ENCODE peak calls at places on chromosome 2, in four cellular contexts. G is pancreas, Q is sigmoid colon, E is body of pancreas. J is an unnamed sample.

GRCh38 chr2:46335404-46335965 is 38.3 kb downstream of the EPAS1 start:
- DNase-seq in G (no peak), Q (peak; percentile 80), E (peak; percentile 57), J (no peak)

GRCh38 chr2:192236136-192236535 is 41.4 kb upstream of the TMEFF2 start:
- DNase-seq in G (no peak), Q (no peak), E (no peak), J (no peak)

GRCh38 chr2:120516323-120517314 is 170.7 kb downstream of the INHBB start:
- DNase-seq in G (no peak), Q (no peak), E (no peak), J (no peak)

GRCh38 chr2:46669996-46670793 is 190.8 kb downstream of the TMEM247 start:
- DNase-seq in G (no peak), Q (no peak), E (no peak), J (no peak)

GRCh38 chr2:215188078-215188477 is 49.7 kb upstream of the ABCA12 start:
- DNase-seq in G (no peak), Q (no peak), E (no peak), J (no peak)

GRCh38 chr2:175282300-175282699 is 100.8 kb upstream of the ATP5MC3 start:
- DNase-seq in G (no peak), Q (no peak), E (no peak), J (no peak)

GRCh38 chr2:100819365-100820345 is at the start of gene NPAS2:
- DNase-seq in G (peak; percentile 63), Q (peak; percentile 77), E (peak; percentile 69), J (no peak)

GRCh38 chr2:112582314-112582746 is 2.1 kb upstream of the CHCHD5 start:
- DNase-seq in G (no peak), Q (no peak), E (peak; percentile 33), J (no peak)

DNA sequence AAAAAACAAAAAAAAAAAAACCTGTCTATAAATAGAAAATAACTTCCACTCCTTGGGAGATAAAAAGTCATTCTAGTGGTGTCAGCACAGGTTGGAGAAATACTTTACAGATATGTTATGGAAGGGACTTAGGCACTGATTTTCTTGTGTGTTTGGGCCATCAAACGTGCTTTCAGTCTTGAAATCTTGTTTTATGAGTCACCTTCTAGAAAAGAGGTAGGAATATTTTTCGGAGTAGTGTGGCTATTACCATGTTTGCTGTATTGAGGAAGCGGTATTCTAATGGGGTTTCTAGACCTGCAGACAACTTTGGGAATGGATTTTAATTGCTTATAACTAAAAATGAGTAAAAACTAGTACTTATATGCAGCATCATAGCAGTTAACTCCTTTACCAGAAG is 12.0 kb downstream of the HNMT start:
- DNase-seq in G (no peak), Q (no peak), E (no peak), J (no peak)
- H3K4me3 ChIP-seq in G (no peak overlapping the region), Q (no peak overlapping the region), E (no peak overlapping the region), J (no peak overlapping the region)

DNA sequence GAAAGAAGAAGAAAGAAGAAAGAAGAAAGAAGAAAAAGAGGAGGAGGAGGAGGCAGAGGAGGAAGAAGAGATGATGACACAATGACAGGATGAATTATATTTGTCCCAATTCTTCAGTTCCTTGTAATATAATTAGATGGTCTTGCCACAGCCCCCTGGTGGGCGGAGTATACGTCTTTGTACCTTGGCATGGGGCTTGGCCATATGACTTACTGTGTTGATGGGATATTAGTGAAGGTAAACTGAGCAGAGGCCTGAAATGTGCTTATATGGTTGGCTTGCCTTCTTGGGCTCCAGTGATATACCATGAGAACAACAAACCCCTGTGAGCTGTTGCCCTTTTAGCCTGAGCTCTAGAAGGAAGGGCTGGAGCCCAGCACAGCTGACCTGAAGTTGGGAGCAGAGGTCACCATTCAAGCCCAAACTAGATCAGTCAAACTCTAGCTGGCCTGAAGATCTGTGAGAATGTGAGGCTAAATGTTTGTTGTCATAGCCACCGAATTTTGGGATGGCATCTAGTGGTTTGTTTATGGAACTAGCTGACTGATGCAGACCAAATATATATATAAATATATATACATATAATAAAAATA is 75.2 kb upstream of the CD302 start:
- DNase-seq in G (no peak), Q (no peak), E (no peak), J (no peak)
- TF ChIP-seq CTCF in G (no peak), Q (no peak), E (no peak), J (no peak)

GRCh38 chr2:202337133-202337532 is 39.0 kb upstream of the BMPR2 start:
- DNase-seq in G (no peak), Q (no peak), E (no peak), J (no peak)
- H3K4me3 ChIP-seq in G (no peak overlapping the region), Q (no peak overlapping the region), E (no peak overlapping the region), J (no peak overlapping the region)

GRCh38 chr2:902584-902983 is 48.1 kb upstream of the SNTG2 start:
- DNase-seq in G (no peak), Q (no peak), E (no peak), J (no peak)

GRCh38 chr2:905833-906140 is 44.9 kb upstream of the SNTG2 start:
- DNase-seq in G (no peak), Q (no peak), E (no peak), J (no peak)

GRCh38 chr2:904243-905024 is 46.2 kb upstream of the SNTG2 start:
- DNase-seq in G (no peak), Q (no peak), E (no peak), J (no peak)

GRCh38 chr2:905091-905832 is 45.4 kb upstream of the SNTG2 start:
- DNase-seq in G (no peak), Q (no peak), E (no peak), J (no peak)

GRCh38 chr2:903223-903900 is 47.3 kb upstream of the SNTG2 start:
- DNase-seq in G (no peak), Q (no peak), E (no peak), J (no peak)
- TF ChIP-seq CTCF in G (no peak), Q (no peak), E (no peak), J (no peak)

GRCh38 chr2:74080346-74080745 is 67.4 kb downstream of the BOLA3 start:
- DNase-seq in G (no peak), Q (no peak), E (no peak), J (no peak)
- H3K4me3 ChIP-seq in G (no peak overlapping the region), Q (peak overlapping the region; percentile 26), E (no peak overlapping the region), J (no peak overlapping the region)

GRCh38 chr2:24972315-24972958 is 682 bp upstream of the DNAJC27 start:
- DNase-seq in G (peak; percentile 50), Q (peak; percentile 64), E (peak; percentile 61), J (no peak)
- TF ChIP-seq CTCF in G (no peak), Q (no peak), E (no peak), J (no peak)